ENCODE peak calls at places on chromosomes 3 and 15, in four cellular contexts. U is H1, K is HepG2, N is GM12878. H is an unnamed sample.
A peak's percentile ranks its signal among the peaks of the same experiment; 100 is the strongest.

GRCh38 chr3:104846270-104846669 is 520.4 kb upstream of the ALCAM start:
- DNase-seq in N (no peak), K (no peak), U (no peak), H (no peak)

GRCh38 chr3:111070772-111071256 is 802 bp upstream of the NECTIN3 start:
- DNase-seq in N (no peak), U (no peak), K (peak; percentile 5), H (no peak)

GRCh38 chr15:90596943-90597342 is 67.2 kb downstream of the CRTC3 start:
- DNase-seq in K (no peak), U (no peak), N (no peak), H (no peak)

GRCh38 chr3:16801698-16802097 is 83.1 kb upstream of the PLCL2 start:
- DNase-seq in K (no peak), U (no peak), N (no peak), H (no peak)

GRCh38 chr3:54171509-54171908 is 49.2 kb downstream of the CACNA2D3 start:
- DNase-seq in K (no peak), U (no peak), N (no peak), H (no peak)

GRCh38 chr3:195854628-195855300 is 43.0 kb upstream of the MUC4 start:
- DNase-seq in N (no peak), U (no peak), K (no peak), H (no peak)

GRCh38 chr15:93072440-93073394 is 16.3 kb downstream of the RGMA start:
- DNase-seq in N (no peak), U (peak; percentile 86), K (peak; percentile 6), H (peak; percentile 70)

GRCh38 chr3:182445576-182445975 is 347.7 kb upstream of the ATP11B start:
- DNase-seq in N (no peak), U (no peak), K (no peak), H (no peak)

GRCh38 chr3:159185443-159186050 is 383.7 kb downstream of the MFSD1 start:
- DNase-seq in U (no peak), K (no peak), N (peak; percentile 9), H (no peak)

GRCh38 chr3:177658354-177658753 is 461.1 kb upstream of the TBL1XR1 start:
- DNase-seq in K (no peak), U (no peak), N (no peak), H (no peak)

GRCh38 chr3:168532135-168532534 is 436.4 kb upstream of the GOLIM4 start:
- DNase-seq in U (no peak), K (no peak), N (no peak), H (peak; percentile 44)

GRCh38 chr3:181700168-181701087 is 11.3 kb upstream of the SOX2 start:
- DNase-seq in U (peak; percentile 83), K (peak; percentile 44), N (peak; percentile 21), H (no peak)

GRCh38 chr3:87351913-87352312 is 75.5 kb upstream of the POU1F1 start:
- DNase-seq in U (no peak), K (no peak), N (no peak), H (no peak)

GRCh38 chr3:72347819-72348319 is 500.4 kb downstream of the SHQ1 start:
- DNase-seq in N (peak; percentile 50), K (no peak), U (peak; percentile 78), H (no peak)

GRCh38 chr15:76840830-76841460 is 64.2 kb downstream of the SCAPER start:
- DNase-seq in U (no peak), K (peak; percentile 26), N (no peak), H (no peak)

GRCh38 chr15:100140527-100141303 is 201.1 kb downstream of the ADAMTS17 start:
- DNase-seq in K (no peak), N (no peak), U (no peak), H (no peak)

GRCh38 chr3:100968908-100969556 is 24.2 kb downstream of the ABI3BP start:
- DNase-seq in U (no peak), K (no peak), N (no peak), H (no peak)

GRCh38 chr3:4757056-4757948 is 221.9 kb upstream of the BHLHE40 start:
- DNase-seq in N (no peak), K (peak; percentile 33), U (no peak), H (no peak)

GRCh38 chr3:143727391-143727790 is 120.9 kb downstream of the SLC9A9 start:
- DNase-seq in K (no peak), U (no peak), N (no peak), H (no peak)

GRCh38 chr3:89946863-89947262 is 839.4 kb downstream of the EPHA3 start:
- DNase-seq in U (no peak), K (no peak), N (no peak), H (no peak)

GRCh38 chr15:64515196-64515595 is 54.8 kb downstream of the ZNF609 start:
- DNase-seq in N (no peak), U (no peak), K (no peak), H (no peak)

GRCh38 chr3:37994639-37994972 is 4.0 kb downstream of the VILL start:
- DNase-seq in K (no peak), U (no peak), N (no peak), H (no peak)

GRCh38 chr3:189142527-189142926 is 29.2 kb upstream of the TPRG1 start:
- DNase-seq in K (no peak), N (no peak), U (no peak), H (no peak)

GRCh38 chr3:105764378-105765376 is 104.1 kb downstream of the CBLB start:
- DNase-seq in N (no peak), U (no peak), K (no peak), H (no peak)

GRCh38 chr3:183698760-183699159 is 1.2 kb downstream of the YEATS2 start:
- DNase-seq in U (no peak), N (no peak), K (no peak), H (no peak)
- TF ChIP-seq SUZ12 in U (no peak), N (no peak), K (no peak), H (no peak)

DNA sequence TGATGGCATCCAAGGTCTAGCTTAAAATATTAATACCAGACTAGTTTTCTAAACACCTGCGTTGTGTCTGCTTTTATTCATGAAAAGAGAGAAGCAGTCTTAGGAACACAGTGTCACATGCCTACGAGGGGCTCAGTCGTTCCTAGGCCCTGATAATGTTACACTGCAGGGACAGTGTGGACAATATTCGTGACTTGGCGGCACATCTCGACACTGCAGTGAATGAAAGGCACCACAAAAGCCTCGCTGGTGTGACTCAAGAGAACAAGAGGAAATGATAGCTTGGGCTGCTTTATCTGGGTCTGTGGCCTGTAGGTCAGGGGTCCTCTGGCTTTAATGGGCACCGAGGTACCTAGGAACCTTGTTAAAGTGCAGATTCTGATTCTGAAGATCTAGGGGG is 226.7 kb downstream of the PDZRN3 start:
- DNase-seq in U (no peak), N (no peak), K (no peak), H (no peak)
- H3K4me3 ChIP-seq in U (no peak overlapping the region), N (no peak overlapping the region), K (no peak overlapping the region), H (no peak overlapping the region)

DNA sequence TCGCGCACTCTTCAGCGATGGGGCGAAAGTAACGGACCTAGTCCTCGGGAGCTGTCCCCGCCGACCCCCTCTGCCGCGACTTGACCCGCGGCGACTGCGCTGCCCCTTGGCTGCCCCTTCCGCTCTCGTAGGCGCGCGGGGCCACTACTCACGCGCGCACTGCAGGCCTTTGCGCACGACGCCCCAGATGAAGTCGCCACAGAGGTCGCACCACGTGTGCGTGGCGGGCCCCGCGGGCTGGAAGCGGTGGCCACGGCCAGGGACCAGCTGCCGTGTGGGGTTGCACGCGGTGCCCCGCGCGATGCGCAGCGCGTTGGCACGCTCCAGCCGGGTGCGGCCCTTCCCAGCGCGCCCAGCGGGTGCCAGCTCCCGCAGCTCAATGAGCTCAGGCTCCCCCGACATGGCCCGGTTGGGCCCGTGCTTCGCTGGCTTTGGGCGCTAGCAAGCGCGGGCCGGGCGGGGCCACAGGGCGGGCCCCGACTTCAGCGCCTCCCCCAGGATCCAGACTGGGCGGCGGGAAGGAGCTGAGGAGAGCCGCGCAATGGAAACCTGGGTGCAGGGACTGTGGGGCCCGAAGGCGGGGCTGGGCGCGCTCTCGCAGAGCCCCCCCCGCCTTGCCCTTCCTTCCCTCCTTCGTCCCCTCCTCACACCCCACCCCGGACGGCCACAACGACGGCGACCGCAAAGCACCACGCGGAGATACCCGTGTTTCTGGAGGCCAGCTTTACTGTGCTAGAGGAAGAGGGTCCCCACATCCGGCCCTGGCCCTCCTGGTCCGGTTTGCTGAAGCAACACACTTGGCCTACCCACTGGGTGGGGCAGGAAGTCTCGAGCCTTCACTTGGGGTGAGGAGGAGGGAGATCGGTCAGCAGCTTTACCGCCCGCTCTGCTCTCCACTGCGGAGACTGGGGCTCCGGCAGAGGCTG is at the start of gene RASSF1:
- DNase-seq in U (peak; percentile 66), K (no peak), N (no peak), H (no peak)
- TF ChIP-seq SUZ12 in U (peak; percentile 83), K (no peak), N (no peak), H (no peak)

DNA sequence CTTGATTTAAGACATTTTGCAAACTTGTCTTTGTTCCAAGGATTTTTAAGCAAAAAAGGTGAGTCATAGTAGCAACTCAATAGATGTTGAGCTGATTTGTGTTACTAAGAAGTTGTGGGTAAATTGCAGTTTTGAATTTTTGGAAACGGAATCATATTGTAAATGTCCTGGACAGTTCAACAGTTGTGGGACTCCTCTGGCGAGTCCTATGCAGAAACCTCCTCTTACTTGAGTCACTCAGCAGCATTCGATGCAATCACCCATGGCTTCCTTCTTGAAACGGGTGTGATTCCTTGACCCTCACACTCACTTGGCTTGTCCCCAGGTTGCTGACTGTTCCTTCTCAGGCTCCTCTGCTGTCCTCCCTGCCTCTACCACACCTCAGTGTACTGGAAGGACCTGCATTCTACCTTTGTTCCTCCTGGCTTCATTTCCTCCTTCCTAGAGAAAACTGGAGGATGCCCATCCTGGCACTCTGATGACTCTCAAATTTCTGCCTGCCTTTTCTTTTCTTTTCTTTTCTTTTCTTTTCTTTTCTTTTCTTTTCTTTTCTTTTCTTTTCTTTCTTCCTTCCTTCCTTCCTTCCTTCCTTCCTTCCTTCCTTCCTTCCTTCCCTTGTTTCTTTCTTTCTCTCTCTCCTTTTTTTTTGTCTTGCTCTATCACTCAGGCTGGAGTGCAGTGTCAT is 52.8 kb upstream of the DGKG start:
- DNase-seq in U (peak; percentile 41), N (no peak), K (no peak), H (no peak)
- H3K4me3 ChIP-seq in U (no peak overlapping the region), N (no peak overlapping the region), K (no peak overlapping the region), H (no peak overlapping the region)

DNA sequence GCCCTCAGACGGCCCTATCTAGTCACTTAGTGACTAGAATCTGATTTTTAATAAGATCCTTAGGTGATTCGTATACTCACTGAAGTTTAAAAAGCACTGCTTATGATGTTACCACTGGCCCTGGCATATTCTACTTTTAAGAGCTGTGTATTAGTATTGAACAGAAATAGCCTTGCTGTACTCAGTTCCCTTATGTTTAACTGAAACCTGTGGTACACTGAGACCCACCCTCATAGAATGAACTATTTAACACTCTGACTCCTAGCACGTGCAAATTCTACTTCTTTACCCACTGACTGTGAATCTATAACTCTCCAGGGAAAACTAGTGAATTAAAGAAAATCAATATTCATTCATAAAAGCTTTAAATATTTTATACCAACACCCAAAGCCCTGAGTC is 108.9 kb downstream of the CCNL1 start:
- DNase-seq in N (no peak), U (no peak), K (no peak), H (no peak)
- TF ChIP-seq SUZ12 in N (no peak), U (no peak), K (no peak), H (no peak)